ENCODE peak calls at places on chromosomes 1 and 21, in ten cellular contexts. O is ovary, W is fibroblast of lung, Z is brain microvascular endothelial cell, X is OCI-LY7, V is HFF-Myc, I is fibroblast of pulmonary artery, F is tibial nerve, M is astrocyte, K is colonic mucosa. S is an unnamed sample.

GRCh38 chr1:86787626-86788025 is 83.2 kb downstream of the SH3GLB1 start:
- DNase-seq in I (no peak), M (no peak), F (no peak), Z (no peak), X (no peak), W (no peak), K (no peak), O (no peak), V (no peak), S (no peak)

GRCh38 chr21:45551816-45552695 is 9.8 kb upstream of the SLC19A1 start:
- DNase-seq in O (no peak), W (no peak), V (no peak), X (no peak), M (no peak), F (no peak), K (no peak), Z (no peak), I (no peak), S (no peak)

GRCh38 chr1:43447891-43448708 is 5.6 kb downstream of the HYI start:
- DNase-seq in O (no peak), W (no peak), F (no peak), K (no peak), I (no peak), V (no peak), M (no peak), Z (no peak), X (no peak), S (no peak)

GRCh38 chr1:234610061-234610581 is at the start of gene IRF2BP2:
- DNase-seq in W (peak), O (peak), X (peak), V (no peak), Z (peak), I (peak), M (no peak), F (peak), K (peak), S (peak)

GRCh38 chr1:63732666-63733065 is 41.2 kb upstream of the ROR1 start:
- DNase-seq in V (no peak), F (no peak), X (no peak), M (no peak), Z (no peak), I (peak), K (no peak), O (no peak), W (peak), S (peak)

GRCh38 chr1:11787251-11787803 is 18.4 kb downstream of the MTHFR start:
- DNase-seq in O (peak), M (peak), F (peak), X (no peak), Z (no peak), K (peak), V (no peak), I (peak), W (peak), S (peak)

GRCh38 chr1:150578278-150579109 is 916 bp downstream of the MCL1 start:
- DNase-seq in W (peak), O (peak), K (peak), I (peak), Z (peak), F (peak), M (peak), X (peak), V (peak), S (peak)

GRCh38 chr21:32472890-32473765 is 60.6 kb downstream of the EVA1C start:
- DNase-seq in O (no peak), I (no peak), W (no peak), M (no peak), V (no peak), X (no peak), Z (no peak), F (no peak), K (no peak), S (no peak)

GRCh38 chr1:91871994-91872393 is 14.0 kb downstream of the TGFBR3 start:
- DNase-seq in K (no peak), Z (no peak), I (peak), X (no peak), W (peak), O (no peak), M (peak), V (no peak), F (no peak), S (peak)

GRCh38 chr1:214538497-214538896 is 12.9 kb downstream of the PTPN14 start:
- DNase-seq in Z (no peak), X (no peak), K (no peak), M (no peak), I (peak), F (no peak), W (no peak), V (no peak), O (no peak), S (no peak)

GRCh38 chr1:87185077-87185476 is 143.6 kb upstream of the LMO4 start:
- DNase-seq in I (no peak), O (no peak), Z (no peak), M (no peak), F (no peak), W (no peak), X (no peak), V (no peak), K (no peak), S (no peak)

GRCh38 chr1:203505526-203506189 is 11.7 kb downstream of the OPTC start:
- DNase-seq in I (no peak), K (no peak), Z (no peak), W (no peak), M (no peak), X (no peak), O (no peak), F (no peak), V (no peak), S (no peak)

GRCh38 chr1:16981269-16981849 is 939 bp upstream of the MFAP2 start:
- DNase-seq in K (no peak), W (peak), M (peak), X (no peak), F (no peak), I (peak), O (no peak), Z (peak), V (no peak), S (peak)

GRCh38 chr1:39409055-39409816 is 82.2 kb upstream of the BMP8A start:
- DNase-seq in W (peak), I (peak), M (no peak), X (no peak), K (peak), F (peak), Z (peak), O (peak), V (peak), S (peak)

GRCh38 chr1:223802602-223803001 is 43.1 kb downstream of the TP53BP2 start:
- DNase-seq in W (no peak), K (no peak), Z (no peak), O (no peak), X (no peak), M (no peak), I (no peak), F (no peak), V (no peak), S (no peak)

GRCh38 chr21:40487406-40487805 is 359.6 kb downstream of the DSCAM start:
- DNase-seq in O (no peak), Z (no peak), W (no peak), F (no peak), X (no peak), M (no peak), I (no peak), K (no peak), V (no peak), S (no peak)

GRCh38 chr1:12453400-12454343 is 164.3 kb downstream of the DHRS3 start:
- DNase-seq in O (no peak), W (no peak), X (no peak), Z (no peak), V (no peak), I (no peak), M (no peak), F (no peak), K (no peak), S (no peak)

GRCh38 chr1:233359431-233359830 is 31.9 kb downstream of the MAP3K21 start:
- DNase-seq in X (no peak), M (no peak), W (no peak), O (no peak), K (peak), F (no peak), V (no peak), I (no peak), Z (no peak), S (no peak)

GRCh38 chr1:15469836-15470495 is 5.9 kb upstream of the CELA2B start:
- DNase-seq in O (no peak), M (no peak), K (no peak), X (no peak), W (no peak), V (no peak), I (no peak), F (no peak), Z (no peak), S (no peak)

GRCh38 chr1:244730153-244730933 is 77.4 kb downstream of the DESI2 start:
- DNase-seq in M (peak), O (no peak), X (peak), K (peak), F (no peak), Z (peak), V (no peak), W (peak), I (peak), S (peak)

GRCh38 chr1:164380893-164381292 is 178.1 kb upstream of the PBX1 start:
- DNase-seq in W (peak), O (no peak), I (no peak), V (peak), Z (peak), M (peak), F (peak), K (no peak), X (no peak), S (peak)

GRCh38 chr1:211229365-211229759 is 29.8 kb upstream of the RCOR3 start:
- DNase-seq in F (no peak), M (no peak), I (no peak), X (no peak), V (no peak), Z (no peak), W (no peak), O (no peak), K (no peak), S (no peak)

GRCh38 chr1:167723707-167724323 is 2.0 kb downstream of the MPZL1 start:
- DNase-seq in K (no peak), V (no peak), O (no peak), F (no peak), X (peak), Z (no peak), I (no peak), W (no peak), M (no peak), S (no peak)
- H3K4me3 ChIP-seq in K (no peak), V (peak), O (peak), F (no peak), X (peak), Z (peak), I (peak), W (peak), M (peak), S (peak)

GRCh38 chr1:172704446-172705176 is 45.7 kb downstream of the FASLG start:
- DNase-seq in V (no peak), I (no peak), O (no peak), X (no peak), Z (no peak), K (no peak), M (no peak), F (no peak), W (no peak), S (no peak)
- TF ChIP-seq CTCF in V (no peak), I (no peak), O (no peak), X (no peak), Z (no peak), K (no peak), M (no peak), F (no peak), W (no peak), S (no peak)

GRCh38 chr1:107670397-107670796 is 294.6 kb downstream of the VAV3 start:
- DNase-seq in W (no peak), X (no peak), K (no peak), M (no peak), V (no peak), F (no peak), I (no peak), O (no peak), Z (no peak), S (no peak)
- H3K4me3 ChIP-seq in W (no peak), X (no peak), K (no peak), M (no peak), V (no peak), F (no peak), I (no peak), O (no peak), Z (no peak), S (no peak)

GRCh38 chr1:40691538-40692428 is at the start of gene NFYC:
- DNase-seq in V (peak), K (peak), W (peak), F (peak), Z (peak), O (peak), M (peak), X (peak), I (peak), S (peak)
- TF ChIP-seq CTCF in V (no peak), K (no peak), W (no peak), F (peak), Z (no peak), O (peak), M (no peak), X (no peak), I (no peak), S (no peak)

DNA sequence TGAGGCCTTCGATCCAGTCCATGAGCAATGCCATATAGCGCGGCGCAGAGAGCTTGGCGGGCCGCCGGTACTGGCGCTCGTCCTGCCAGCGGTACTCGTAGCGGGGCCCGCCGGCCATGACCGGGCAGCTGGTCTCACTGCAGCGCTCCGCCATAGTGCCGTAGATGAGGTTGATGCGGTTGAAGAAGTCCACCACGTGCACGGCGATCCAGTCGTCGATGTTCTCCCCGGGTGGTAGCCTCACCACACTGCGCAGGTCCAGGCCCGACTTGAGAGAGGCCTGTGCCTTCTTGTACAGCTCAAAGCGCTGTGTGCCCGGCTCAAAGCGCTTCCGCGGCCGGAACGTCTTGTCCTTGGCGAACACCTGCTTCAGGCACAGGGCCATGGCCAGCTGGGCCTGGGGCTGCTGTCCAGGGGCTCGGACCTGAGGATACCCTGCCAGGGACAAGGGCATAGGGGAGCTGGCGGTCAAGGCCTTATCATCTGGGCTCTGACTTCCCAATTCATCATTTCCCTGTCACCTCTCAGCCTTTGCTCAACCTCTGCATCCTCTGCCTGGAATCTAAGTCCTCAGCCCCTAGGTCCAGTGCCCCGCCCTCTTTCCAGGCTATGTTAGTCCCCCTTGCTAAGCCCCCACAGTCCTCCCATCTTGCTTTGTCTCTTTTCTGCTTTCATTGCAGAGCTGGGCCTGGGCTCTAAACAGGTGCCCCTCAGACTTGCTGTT is 3.5 kb downstream of the MOB3C start:
- DNase-seq in X (no peak), V (no peak), W (no peak), O (peak), M (no peak), K (no peak), Z (no peak), F (no peak), I (no peak), S (no peak)
- H3K4me3 ChIP-seq in X (no peak), V (no peak), W (no peak), O (no peak), M (no peak), K (no peak), Z (no peak), F (peak), I (no peak), S (no peak)

GRCh38 chr21:41746744-41747006 is 20.2 kb downstream of the RIPK4 start:
- DNase-seq in W (no peak), Z (no peak), X (no peak), O (no peak), V (no peak), F (no peak), M (no peak), K (no peak), I (no peak), S (no peak)

GRCh38 chr21:41747943-41748738 is 18.7 kb downstream of the RIPK4 start:
- DNase-seq in M (no peak), X (no peak), W (no peak), F (no peak), Z (no peak), K (no peak), I (no peak), O (no peak), V (no peak), S (no peak)

GRCh38 chr21:41744028-41744940 is 22.6 kb downstream of the RIPK4 start:
- DNase-seq in K (no peak), Z (no peak), O (no peak), V (no peak), F (no peak), I (no peak), M (no peak), W (no peak), X (no peak), S (no peak)

GRCh38 chr21:41745026-41745820 is 21.6 kb downstream of the RIPK4 start:
- DNase-seq in Z (no peak), I (no peak), W (no peak), V (no peak), F (no peak), X (no peak), M (no peak), K (no peak), O (no peak), S (no peak)

GRCh38 chr21:41745971-41746743 is 20.7 kb downstream of the RIPK4 start:
- DNase-seq in O (no peak), I (no peak), W (no peak), V (no peak), X (peak), Z (no peak), F (no peak), K (no peak), M (no peak), S (no peak)
- TF ChIP-seq CTCF in O (no peak), I (no peak), W (no peak), V (no peak), X (peak), Z (no peak), F (no peak), K (no peak), M (no peak), S (no peak)

GRCh38 chr1:10680487-10680886 is 116.0 kb downstream of the CASZ1 start:
- DNase-seq in K (no peak), X (no peak), Z (no peak), F (no peak), W (no peak), I (no peak), V (no peak), M (no peak), O (no peak), S (no peak)
- H3K4me3 ChIP-seq in K (no peak), X (no peak), Z (no peak), F (no peak), W (no peak), I (no peak), V (no peak), M (no peak), O (no peak), S (no peak)

DNA sequence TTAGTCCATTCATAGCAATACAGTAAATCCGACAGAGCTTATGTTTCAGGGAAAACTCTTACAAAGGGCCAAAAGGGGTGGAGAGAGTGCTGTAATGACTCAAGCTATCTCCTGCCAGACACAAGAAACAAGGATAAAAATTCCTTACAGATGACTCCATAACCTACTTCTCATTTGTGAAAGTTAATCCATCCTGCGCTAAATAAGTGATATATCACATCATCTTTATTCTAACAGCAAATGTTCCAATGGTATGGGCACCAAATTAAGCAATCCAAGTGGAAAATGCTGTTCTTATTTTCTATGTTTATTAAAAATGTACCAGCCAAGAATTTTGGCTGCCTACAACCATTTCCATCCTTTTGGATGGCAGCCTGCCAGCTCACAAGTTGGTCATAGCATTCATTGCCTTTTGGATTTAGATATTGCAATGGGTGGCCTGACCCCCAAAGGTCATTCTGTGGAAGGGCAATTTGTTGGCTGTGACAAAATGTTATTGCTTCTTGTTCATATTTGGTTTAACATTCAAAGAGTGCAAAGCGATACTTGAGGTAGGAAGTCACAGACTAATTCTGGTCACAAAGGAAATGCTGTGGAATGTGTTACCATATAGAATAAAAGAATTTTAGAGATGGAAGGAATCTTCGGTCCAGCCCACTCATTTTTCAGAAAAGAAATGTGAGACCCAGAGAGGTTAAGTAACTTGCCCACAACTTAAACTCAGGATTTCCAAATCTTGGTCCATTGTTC is 2.8 kb upstream of the ENAH start:
- DNase-seq in X (peak), W (peak), M (peak), O (peak), F (peak), I (peak), K (peak), V (peak), Z (peak), S (peak)
- TF ChIP-seq CTCF in X (peak), W (no peak), M (no peak), O (no peak), F (no peak), I (no peak), K (no peak), V (no peak), Z (no peak), S (no peak)

DNA sequence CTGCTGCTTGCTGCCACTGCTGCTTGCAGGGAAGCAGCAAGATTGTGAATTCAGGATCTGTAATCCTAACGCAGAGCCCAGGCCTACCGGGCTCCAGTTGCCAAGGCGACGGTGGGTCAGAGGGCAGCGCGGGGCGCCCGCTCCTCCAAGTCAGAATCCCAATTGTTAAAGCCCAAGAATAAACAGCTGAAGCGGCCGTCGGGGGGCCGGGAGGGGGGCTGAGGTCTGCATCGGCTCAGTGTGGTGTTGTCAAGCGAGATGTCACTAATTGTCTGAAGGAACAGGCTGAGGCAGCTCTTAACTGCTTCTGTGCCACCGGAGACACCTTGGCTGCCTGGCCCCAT is 36.8 kb downstream of the AHDC1 start:
- DNase-seq in M (no peak), O (peak), K (no peak), W (no peak), F (no peak), X (no peak), V (no peak), Z (no peak), I (no peak), S (no peak)
- H3K4me3 ChIP-seq in M (no peak), O (no peak), K (no peak), W (no peak), F (no peak), X (no peak), V (no peak), Z (no peak), I (no peak), S (no peak)

DNA sequence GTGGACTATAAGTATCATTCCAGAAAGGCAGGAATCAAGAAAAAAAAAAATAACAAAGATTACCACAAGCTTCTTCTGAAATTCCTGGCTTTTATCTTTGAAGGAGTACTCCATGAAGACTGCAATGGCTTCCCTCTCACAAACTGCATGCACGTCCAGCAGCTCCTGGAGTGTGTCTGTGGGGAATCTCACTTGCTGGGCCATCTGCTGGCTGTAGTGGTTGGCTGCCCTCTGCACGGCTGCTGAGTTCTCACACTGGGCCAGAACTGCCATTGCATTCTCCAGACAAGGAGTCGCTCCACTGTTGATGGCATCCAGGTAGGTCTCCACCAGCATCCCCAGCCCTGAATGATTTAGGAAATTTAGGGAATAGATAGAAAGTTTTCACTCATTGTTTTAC is 23.3 kb upstream of the GBP2 start:
- DNase-seq in F (no peak), I (peak), V (no peak), K (no peak), M (peak), W (peak), O (peak), X (no peak), Z (peak), S (peak)
- TF ChIP-seq CTCF in F (no peak), I (peak), V (peak), K (no peak), M (no peak), W (peak), O (no peak), X (no peak), Z (peak), S (peak)

S was measured in fibroblast of the aortic adventitia.